ENCODE peak calls at places on chromosome 11, in ten cellular contexts. M is AG09319, R is ovary, N is prostate gland, X is A549, Y is dorsolateral prefrontal cortex, I is brain microvascular endothelial cell, U is astrocyte of the spinal cord, Q is WTC11, W is fibroblast of pulmonary artery. F is an unnamed sample.

GRCh38 chr11:69343401-69344321 is 49.7 kb downstream of the MYEOV start:
- DNase-seq in M (no peak), R (no peak), N (no peak), X (no peak), Y (no peak), I (no peak), U (no peak), Q (no peak), W (no peak), F (peak; percentile 56)

GRCh38 chr11:104484784-104485554 is 321.0 kb upstream of the PDGFD start:
- DNase-seq in M (no peak), R (no peak), N (no peak), X (no peak), Y (no peak), I (no peak), U (no peak), Q (no peak), W (no peak), F (no peak)

GRCh38 chr11:30107899-30108298 is 91.1 kb upstream of the KCNA4 start:
- DNase-seq in M (no peak), R (no peak), N (no peak), X (no peak), Y (no peak), I (peak; percentile 69), U (peak; percentile 54), Q (no peak), W (peak; percentile 92), F (no peak)

GRCh38 chr11:70192666-70193410 is 10.3 kb upstream of the FADD start:
- DNase-seq in M (no peak), R (no peak), N (no peak), X (no peak), Y (no peak), I (no peak), U (no peak), Q (no peak), W (no peak), F (no peak)

GRCh38 chr11:64385953-64386704 is 27.2 kb downstream of the RPS6KA4 start:
- DNase-seq in M (no peak), R (no peak), N (no peak), X (no peak), Y (no peak), I (peak; percentile 56), U (peak; percentile 14), Q (no peak), W (peak; percentile 29), F (no peak)

GRCh38 chr11:120326228-120326627 is 1.1 kb downstream of the TLCD5 start:
- DNase-seq in M (no peak), R (no peak), N (no peak), X (no peak), Y (no peak), I (peak; percentile 76), U (peak; percentile 47), Q (no peak), W (peak; percentile 76), F (no peak)

GRCh38 chr11:79485694-79486093 is 44.9 kb upstream of the TENM4 start:
- DNase-seq in M (no peak), R (no peak), N (no peak), X (no peak), Y (no peak), I (no peak), U (no peak), Q (peak; percentile 50), W (no peak), F (no peak)

GRCh38 chr11:126163074-126163700 is 48.3 kb downstream of the RPUSD4 start:
- DNase-seq in M (no peak), R (peak; percentile 39), N (no peak), X (no peak), Y (peak; percentile 12), I (peak; percentile 54), U (peak; percentile 55), Q (no peak), W (peak; percentile 59), F (no peak)

GRCh38 chr11:4804280-4804679 is at the start of gene OR52R1:
- DNase-seq in M (no peak), R (no peak), N (no peak), X (no peak), Y (no peak), I (no peak), U (no peak), Q (no peak), W (no peak), F (no peak)

DNA sequence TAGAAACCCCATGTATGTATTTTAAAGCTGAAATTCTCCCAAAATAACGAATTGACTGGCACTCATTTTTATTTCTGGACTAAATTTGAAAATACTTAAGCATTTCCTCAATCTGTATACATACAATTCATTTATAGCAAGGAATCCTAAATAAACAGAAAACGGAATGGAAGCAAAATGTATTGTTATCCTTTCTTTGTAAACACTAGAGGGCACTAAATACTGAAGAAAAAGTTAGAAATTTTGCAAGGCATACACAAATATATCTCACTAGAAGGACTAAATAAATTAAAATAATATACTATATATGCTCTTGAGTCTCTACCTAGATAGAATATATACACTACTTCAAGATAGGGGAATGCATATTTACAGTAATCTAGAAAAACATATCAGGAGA is 23.1 kb upstream of the ANO5 start:
- DNase-seq in M (no peak), R (no peak), N (no peak), X (no peak), Y (no peak), I (no peak), U (no peak), Q (no peak), W (peak; percentile 9), F (no peak)
- TF ChIP-seq CTCF in M (peak; percentile 21), R (no peak), N (no peak), X (peak; percentile 49), Y (peak; percentile 62), I (no peak), U (peak; percentile 2), Q (no peak), W (peak; percentile 39), F (peak; percentile 75)

DNA sequence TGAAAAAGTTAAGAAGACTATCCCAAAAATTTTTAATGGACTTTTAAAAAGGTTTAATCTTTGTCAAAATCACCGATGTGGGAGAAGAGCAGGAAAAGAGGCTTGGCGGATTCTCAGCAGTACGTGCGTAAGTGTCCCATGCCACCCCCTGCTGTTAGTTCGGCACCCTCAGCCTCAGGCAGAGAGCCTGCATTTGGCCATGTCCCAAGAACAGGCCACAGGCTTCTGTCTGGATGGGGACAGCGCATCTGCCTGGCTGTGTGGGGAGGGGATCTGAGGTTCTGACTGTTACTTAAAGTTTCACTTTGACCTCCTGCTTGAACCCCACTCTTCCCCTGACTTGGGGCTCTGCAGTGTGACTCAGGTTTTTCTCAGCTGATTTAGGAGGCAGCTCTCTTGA is 35.3 kb downstream of the EXT2 start:
- DNase-seq in M (no peak), R (no peak), N (no peak), X (no peak), Y (no peak), I (peak; percentile 24), U (no peak), Q (no peak), W (no peak), F (no peak)
- TF ChIP-seq CTCF in M (no peak), R (no peak), N (no peak), X (no peak), Y (peak; percentile 23), I (peak; percentile 20), U (no peak), Q (no peak), W (no peak), F (no peak)

GRCh38 chr11:46009647-46010046 is 87.2 kb downstream of the LARGE2 start:
- DNase-seq in M (no peak), R (no peak), N (no peak), X (no peak), Y (no peak), I (no peak), U (no peak), Q (no peak), W (peak; percentile 52), F (no peak)

GRCh38 chr11:46002146-46002545 is 79.7 kb downstream of the LARGE2 start:
- DNase-seq in M (no peak), R (no peak), N (no peak), X (no peak), Y (no peak), I (no peak), U (no peak), Q (no peak), W (no peak), F (no peak)

GRCh38 chr11:46010100-46010499 is 87.6 kb downstream of the LARGE2 start:
- DNase-seq in M (no peak), R (no peak), N (no peak), X (no peak), Y (no peak), I (no peak), U (no peak), Q (no peak), W (no peak), F (no peak)

GRCh38 chr11:46003647-46004046 is 81.2 kb downstream of the LARGE2 start:
- DNase-seq in M (peak; percentile 16), R (no peak), N (no peak), X (no peak), Y (no peak), I (no peak), U (peak; percentile 16), Q (no peak), W (peak; percentile 68), F (no peak)

DNA sequence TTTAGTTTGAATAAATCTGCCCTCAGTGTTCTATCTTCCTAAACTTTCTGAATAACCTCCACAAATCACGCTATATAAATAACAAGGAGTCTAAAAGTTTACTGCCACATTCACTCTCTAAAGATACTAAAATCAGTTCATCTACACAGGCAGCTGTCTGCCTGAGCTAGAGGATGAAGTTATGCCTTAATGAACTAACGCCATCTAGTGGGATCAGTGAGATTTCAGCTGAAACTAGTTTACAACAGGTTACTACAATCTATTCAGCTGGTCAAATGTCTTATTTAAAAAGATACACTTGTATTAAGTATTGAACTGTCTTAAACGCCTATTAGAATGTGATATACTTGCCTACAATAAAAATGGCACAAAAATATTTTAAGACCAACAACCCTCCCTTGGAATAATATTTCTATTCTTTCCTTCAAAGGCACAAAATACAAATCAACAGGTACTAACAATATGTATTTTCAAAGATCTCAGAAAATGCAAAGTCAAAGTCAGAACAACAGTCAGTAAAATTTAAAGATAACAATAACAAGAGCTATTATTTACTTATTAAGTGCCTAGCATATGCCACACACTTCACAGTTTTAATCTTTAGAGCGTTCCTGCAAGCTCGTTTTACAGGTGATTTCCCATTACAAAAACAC is 84.1 kb downstream of the LARGE2 start:
- DNase-seq in M (peak; percentile 54), R (no peak), N (peak; percentile 55), X (peak; percentile 73), Y (no peak), I (peak; percentile 68), U (peak; percentile 80), Q (no peak), W (peak; percentile 87), F (no peak)
- TF ChIP-seq CTCF in M (peak; percentile 73), R (peak; percentile 56), N (peak; percentile 56), X (peak; percentile 82), Y (peak; percentile 87), I (peak; percentile 74), U (peak; percentile 80), Q (peak; percentile 61), W (peak; percentile 90), F (peak; percentile 85)

GRCh38 chr11:19679952-19680823 is 32.4 kb upstream of the NAV2 start:
- DNase-seq in M (peak; percentile 89), R (peak; percentile 77), N (peak; percentile 77), X (peak; percentile 85), Y (peak; percentile 77), I (peak; percentile 98), U (peak; percentile 98), Q (no peak), W (peak; percentile 97), F (no peak)
- TF ChIP-seq CTCF in M (no peak), R (no peak), N (no peak), X (no peak), Y (no peak), I (peak; percentile 39), U (no peak), Q (no peak), W (no peak), F (no peak)

F was measured in type B pancreatic cell.